ENCODE peak calls at places on chromosomes 1 and 21, in seven cellular contexts. One of them, this sample, is unnamed.

GRCh38 chr1:15717418-15718131 is 18.5 kb upstream of the SLC25A34 start:
- DNase-seq in activated CD4-positive, alpha-beta T cell treated with anti-CD3 and anti-CD28 coated beads, Interleukin-2, amount 10 ng/mL, durations not matched to agents 24 days and 14 days: no peak
- DNase-seq in caudate nucleus: no peak
- DNase-seq in NCI-H1105 treated with DMSO at 0.1 percent for 48 hours: no peak
- DNase-seq in HS-5: no peak
- DNase-seq in fibroblast of the aortic adventitia: peak; percentile 28
- DNase-seq in thoracic aorta: no peak
- DNase-seq in this sample: no peak

GRCh38 chr1:182615468-182616129 is 11.4 kb upstream of the RGS16 start:
- DNase-seq in thoracic aorta: peak; percentile 43
- DNase-seq in HS-5: no peak
- DNase-seq in NCI-H1105 treated with DMSO at 0.1 percent for 48 hours: peak; percentile 72
- DNase-seq in activated CD4-positive, alpha-beta T cell treated with anti-CD3 and anti-CD28 coated beads, Interleukin-2, amount 10 ng/mL, durations not matched to agents 24 days and 14 days: peak; percentile 83
- DNase-seq in fibroblast of the aortic adventitia: peak; percentile 66
- DNase-seq in caudate nucleus: no peak
- DNase-seq in this sample: peak; percentile 18

GRCh38 chr21:42525228-42525604 is 11.6 kb downstream of the SLC37A1 start:
- DNase-seq in thoracic aorta: no peak
- DNase-seq in NCI-H1105 treated with DMSO at 0.1 percent for 48 hours: no peak
- DNase-seq in fibroblast of the aortic adventitia: peak; percentile 15
- DNase-seq in HS-5: no peak
- DNase-seq in activated CD4-positive, alpha-beta T cell treated with anti-CD3 and anti-CD28 coated beads, Interleukin-2, amount 10 ng/mL, durations not matched to agents 24 days and 14 days: peak; percentile 67
- DNase-seq in caudate nucleus: no peak
- DNase-seq in this sample: no peak

GRCh38 chr1:171212607-171213347 is 27.7 kb downstream of the FMO2 start:
- DNase-seq in caudate nucleus: no peak
- DNase-seq in NCI-H1105 treated with DMSO at 0.1 percent for 48 hours: no peak
- DNase-seq in thoracic aorta: no peak
- DNase-seq in fibroblast of the aortic adventitia: no peak
- DNase-seq in activated CD4-positive, alpha-beta T cell treated with anti-CD3 and anti-CD28 coated beads, Interleukin-2, amount 10 ng/mL, durations not matched to agents 24 days and 14 days: no peak
- DNase-seq in HS-5: no peak
- DNase-seq in this sample: no peak

GRCh38 chr1:42258218-42258617 is 76.8 kb downstream of the FOXJ3 start:
- DNase-seq in NCI-H1105 treated with DMSO at 0.1 percent for 48 hours: no peak
- DNase-seq in caudate nucleus: no peak
- DNase-seq in HS-5: no peak
- DNase-seq in thoracic aorta: no peak
- DNase-seq in activated CD4-positive, alpha-beta T cell treated with anti-CD3 and anti-CD28 coated beads, Interleukin-2, amount 10 ng/mL, durations not matched to agents 24 days and 14 days: no peak
- DNase-seq in fibroblast of the aortic adventitia: no peak
- DNase-seq in this sample: no peak

GRCh38 chr1:228794173-228794572 is 58.9 kb downstream of the RHOU start:
- DNase-seq in NCI-H1105 treated with DMSO at 0.1 percent for 48 hours: no peak
- DNase-seq in activated CD4-positive, alpha-beta T cell treated with anti-CD3 and anti-CD28 coated beads, Interleukin-2, amount 10 ng/mL, durations not matched to agents 24 days and 14 days: peak; percentile 87
- DNase-seq in thoracic aorta: no peak
- DNase-seq in caudate nucleus: no peak
- DNase-seq in HS-5: no peak
- DNase-seq in fibroblast of the aortic adventitia: peak; percentile 10
- DNase-seq in this sample: no peak

GRCh38 chr1:116766616-116767469 is 12.6 kb downstream of the CD2 start:
- DNase-seq in NCI-H1105 treated with DMSO at 0.1 percent for 48 hours: no peak
- DNase-seq in caudate nucleus: no peak
- DNase-seq in fibroblast of the aortic adventitia: no peak
- DNase-seq in activated CD4-positive, alpha-beta T cell treated with anti-CD3 and anti-CD28 coated beads, Interleukin-2, amount 10 ng/mL, durations not matched to agents 24 days and 14 days: peak; percentile 84
- DNase-seq in HS-5: no peak
- DNase-seq in thoracic aorta: no peak
- DNase-seq in this sample: no peak

GRCh38 chr1:162671664-162672415 is 39.6 kb downstream of the DDR2 start:
- DNase-seq in caudate nucleus: no peak
- DNase-seq in HS-5: no peak
- DNase-seq in thoracic aorta: no peak
- DNase-seq in fibroblast of the aortic adventitia: no peak
- DNase-seq in activated CD4-positive, alpha-beta T cell treated with anti-CD3 and anti-CD28 coated beads, Interleukin-2, amount 10 ng/mL, durations not matched to agents 24 days and 14 days: no peak
- DNase-seq in NCI-H1105 treated with DMSO at 0.1 percent for 48 hours: no peak
- DNase-seq in this sample: no peak

GRCh38 chr1:82899017-82899416 is 1098.3 kb downstream of the ADGRL2 start:
- DNase-seq in HS-5: no peak
- DNase-seq in NCI-H1105 treated with DMSO at 0.1 percent for 48 hours: no peak
- DNase-seq in caudate nucleus: no peak
- DNase-seq in activated CD4-positive, alpha-beta T cell treated with anti-CD3 and anti-CD28 coated beads, Interleukin-2, amount 10 ng/mL, durations not matched to agents 24 days and 14 days: no peak
- DNase-seq in thoracic aorta: no peak
- DNase-seq in fibroblast of the aortic adventitia: no peak
- DNase-seq in this sample: no peak

GRCh38 chr1:200684015-200684414 is 14.3 kb upstream of the DDX59 start:
- DNase-seq in activated CD4-positive, alpha-beta T cell treated with anti-CD3 and anti-CD28 coated beads, Interleukin-2, amount 10 ng/mL, durations not matched to agents 24 days and 14 days: no peak
- DNase-seq in caudate nucleus: no peak
- DNase-seq in fibroblast of the aortic adventitia: no peak
- DNase-seq in HS-5: peak; percentile 65
- DNase-seq in NCI-H1105 treated with DMSO at 0.1 percent for 48 hours: no peak
- DNase-seq in thoracic aorta: no peak
- DNase-seq in this sample: no peak

GRCh38 chr1:6495540-6496359 is 4.3 kb upstream of the PLEKHG5 start:
- DNase-seq in activated CD4-positive, alpha-beta T cell treated with anti-CD3 and anti-CD28 coated beads, Interleukin-2, amount 10 ng/mL, durations not matched to agents 24 days and 14 days: no peak
- DNase-seq in fibroblast of the aortic adventitia: no peak
- DNase-seq in thoracic aorta: no peak
- DNase-seq in caudate nucleus: no peak
- DNase-seq in NCI-H1105 treated with DMSO at 0.1 percent for 48 hours: no peak
- DNase-seq in HS-5: no peak
- DNase-seq in this sample: no peak

GRCh38 chr1:175629318-175629694 is 114.1 kb downstream of the TNR start:
- DNase-seq in thoracic aorta: no peak
- DNase-seq in caudate nucleus: no peak
- DNase-seq in activated CD4-positive, alpha-beta T cell treated with anti-CD3 and anti-CD28 coated beads, Interleukin-2, amount 10 ng/mL, durations not matched to agents 24 days and 14 days: no peak
- DNase-seq in fibroblast of the aortic adventitia: no peak
- DNase-seq in HS-5: no peak
- DNase-seq in NCI-H1105 treated with DMSO at 0.1 percent for 48 hours: no peak
- DNase-seq in this sample: peak; percentile 63

GRCh38 chr1:174968750-174969244 is 30.9 kb upstream of the CACYBP start:
- DNase-seq in caudate nucleus: no peak
- DNase-seq in thoracic aorta: no peak
- DNase-seq in HS-5: peak; percentile 25
- DNase-seq in activated CD4-positive, alpha-beta T cell treated with anti-CD3 and anti-CD28 coated beads, Interleukin-2, amount 10 ng/mL, durations not matched to agents 24 days and 14 days: peak; percentile 85
- DNase-seq in fibroblast of the aortic adventitia: peak; percentile 46
- DNase-seq in NCI-H1105 treated with DMSO at 0.1 percent for 48 hours: no peak
- DNase-seq in this sample: no peak

GRCh38 chr21:45498646-45499000 is 43.6 kb downstream of the SLC19A1 start:
- DNase-seq in thoracic aorta: no peak
- DNase-seq in activated CD4-positive, alpha-beta T cell treated with anti-CD3 and anti-CD28 coated beads, Interleukin-2, amount 10 ng/mL, durations not matched to agents 24 days and 14 days: no peak
- DNase-seq in HS-5: no peak
- DNase-seq in fibroblast of the aortic adventitia: no peak
- DNase-seq in NCI-H1105 treated with DMSO at 0.1 percent for 48 hours: no peak
- DNase-seq in caudate nucleus: no peak
- DNase-seq in this sample: no peak

GRCh38 chr1:166302919-166303758 is 136.3 kb upstream of the FAM78B start:
- DNase-seq in activated CD4-positive, alpha-beta T cell treated with anti-CD3 and anti-CD28 coated beads, Interleukin-2, amount 10 ng/mL, durations not matched to agents 24 days and 14 days: no peak
- DNase-seq in thoracic aorta: no peak
- DNase-seq in caudate nucleus: no peak
- DNase-seq in NCI-H1105 treated with DMSO at 0.1 percent for 48 hours: no peak
- DNase-seq in HS-5: no peak
- DNase-seq in fibroblast of the aortic adventitia: no peak
- DNase-seq in this sample: peak; percentile 14

GRCh38 chr1:216686860-216687545 is 36.2 kb downstream of the ESRRG start:
- DNase-seq in NCI-H1105 treated with DMSO at 0.1 percent for 48 hours: no peak
- DNase-seq in HS-5: no peak
- DNase-seq in fibroblast of the aortic adventitia: no peak
- DNase-seq in thoracic aorta: no peak
- DNase-seq in caudate nucleus: no peak
- DNase-seq in activated CD4-positive, alpha-beta T cell treated with anti-CD3 and anti-CD28 coated beads, Interleukin-2, amount 10 ng/mL, durations not matched to agents 24 days and 14 days: no peak
- DNase-seq in this sample: no peak

GRCh38 chr1:90127288-90127953 is 132.5 kb downstream of the ZNF326 start:
- DNase-seq in thoracic aorta: no peak
- DNase-seq in caudate nucleus: no peak
- DNase-seq in NCI-H1105 treated with DMSO at 0.1 percent for 48 hours: no peak
- DNase-seq in activated CD4-positive, alpha-beta T cell treated with anti-CD3 and anti-CD28 coated beads, Interleukin-2, amount 10 ng/mL, durations not matched to agents 24 days and 14 days: no peak
- DNase-seq in HS-5: no peak
- DNase-seq in fibroblast of the aortic adventitia: no peak
- DNase-seq in this sample: no peak

GRCh38 chr1:21268281-21269239 is 21.7 kb downstream of the ECE1 start:
- DNase-seq in NCI-H1105 treated with DMSO at 0.1 percent for 48 hours: peak; percentile 80
- DNase-seq in caudate nucleus: no peak
- DNase-seq in fibroblast of the aortic adventitia: no peak
- DNase-seq in activated CD4-positive, alpha-beta T cell treated with anti-CD3 and anti-CD28 coated beads, Interleukin-2, amount 10 ng/mL, durations not matched to agents 24 days and 14 days: no peak
- DNase-seq in HS-5: no peak
- DNase-seq in thoracic aorta: no peak
- DNase-seq in this sample: no peak

GRCh38 chr1:47184771-47185677 is 4.8 kb downstream of the PDZK1IP1 start:
- DNase-seq in caudate nucleus: no peak
- DNase-seq in activated CD4-positive, alpha-beta T cell treated with anti-CD3 and anti-CD28 coated beads, Interleukin-2, amount 10 ng/mL, durations not matched to agents 24 days and 14 days: peak; percentile 49
- DNase-seq in fibroblast of the aortic adventitia: no peak
- DNase-seq in NCI-H1105 treated with DMSO at 0.1 percent for 48 hours: no peak
- DNase-seq in HS-5: no peak
- DNase-seq in thoracic aorta: no peak
- DNase-seq in this sample: no peak

GRCh38 chr1:115411388-115412063 is 73.5 kb upstream of the NGF start:
- DNase-seq in activated CD4-positive, alpha-beta T cell treated with anti-CD3 and anti-CD28 coated beads, Interleukin-2, amount 10 ng/mL, durations not matched to agents 24 days and 14 days: no peak
- DNase-seq in fibroblast of the aortic adventitia: peak; percentile 81
- DNase-seq in HS-5: no peak
- DNase-seq in caudate nucleus: no peak
- DNase-seq in NCI-H1105 treated with DMSO at 0.1 percent for 48 hours: no peak
- DNase-seq in thoracic aorta: no peak
- DNase-seq in this sample: no peak

GRCh38 chr1:66752000-66752592 is at the start of gene DYNLT5:
- DNase-seq in HS-5: no peak
- DNase-seq in NCI-H1105 treated with DMSO at 0.1 percent for 48 hours: no peak
- DNase-seq in caudate nucleus: peak; percentile 15
- DNase-seq in thoracic aorta: peak; percentile 19
- DNase-seq in activated CD4-positive, alpha-beta T cell treated with anti-CD3 and anti-CD28 coated beads, Interleukin-2, amount 10 ng/mL, durations not matched to agents 24 days and 14 days: no peak
- DNase-seq in fibroblast of the aortic adventitia: peak; percentile 31
- DNase-seq in this sample: no peak

GRCh38 chr1:223716302-223716862 is 4.0 kb downstream of the CAPN2 start:
- DNase-seq in NCI-H1105 treated with DMSO at 0.1 percent for 48 hours: no peak
- DNase-seq in activated CD4-positive, alpha-beta T cell treated with anti-CD3 and anti-CD28 coated beads, Interleukin-2, amount 10 ng/mL, durations not matched to agents 24 days and 14 days: peak; percentile 91
- DNase-seq in fibroblast of the aortic adventitia: peak; percentile 57
- DNase-seq in thoracic aorta: no peak
- DNase-seq in caudate nucleus: no peak
- DNase-seq in HS-5: no peak
- DNase-seq in this sample: no peak

GRCh38 chr1:104706631-104707147 is 957.0 kb downstream of the AMY1C start:
- DNase-seq in NCI-H1105 treated with DMSO at 0.1 percent for 48 hours: peak; percentile 11
- DNase-seq in thoracic aorta: no peak
- DNase-seq in activated CD4-positive, alpha-beta T cell treated with anti-CD3 and anti-CD28 coated beads, Interleukin-2, amount 10 ng/mL, durations not matched to agents 24 days and 14 days: peak; percentile 60
- DNase-seq in caudate nucleus: no peak
- DNase-seq in fibroblast of the aortic adventitia: peak; percentile 1
- DNase-seq in HS-5: no peak
- DNase-seq in this sample: no peak

GRCh38 chr1:200512191-200512590 is 102.4 kb upstream of the ZNF281 start:
- DNase-seq in fibroblast of the aortic adventitia: peak; percentile 89
- DNase-seq in thoracic aorta: no peak
- DNase-seq in NCI-H1105 treated with DMSO at 0.1 percent for 48 hours: no peak
- DNase-seq in activated CD4-positive, alpha-beta T cell treated with anti-CD3 and anti-CD28 coated beads, Interleukin-2, amount 10 ng/mL, durations not matched to agents 24 days and 14 days: no peak
- DNase-seq in caudate nucleus: no peak
- DNase-seq in HS-5: peak; percentile 37
- DNase-seq in this sample: no peak

GRCh38 chr21:44576025-44576420 is 2.5 kb downstream of the KRTAP10-4 start:
- DNase-seq in thoracic aorta: no peak
- DNase-seq in fibroblast of the aortic adventitia: no peak
- DNase-seq in caudate nucleus: no peak
- DNase-seq in HS-5: no peak
- DNase-seq in NCI-H1105 treated with DMSO at 0.1 percent for 48 hours: no peak
- DNase-seq in activated CD4-positive, alpha-beta T cell treated with anti-CD3 and anti-CD28 coated beads, Interleukin-2, amount 10 ng/mL, durations not matched to agents 24 days and 14 days: no peak
- DNase-seq in this sample: no peak

GRCh38 chr1:28812669-28813468 is 899 bp downstream of the OPRD1 start:
- DNase-seq in fibroblast of the aortic adventitia: no peak
- DNase-seq in NCI-H1105 treated with DMSO at 0.1 percent for 48 hours: peak; percentile 58
- DNase-seq in caudate nucleus: no peak
- DNase-seq in HS-5: no peak
- DNase-seq in activated CD4-positive, alpha-beta T cell treated with anti-CD3 and anti-CD28 coated beads, Interleukin-2, amount 10 ng/mL, durations not matched to agents 24 days and 14 days: no peak
- DNase-seq in thoracic aorta: no peak
- DNase-seq in this sample: no peak

GRCh38 chr1:28751315-28752056 is 14.7 kb downstream of the YTHDF2 start:
- DNase-seq in HS-5: peak; percentile 58
- DNase-seq in activated CD4-positive, alpha-beta T cell treated with anti-CD3 and anti-CD28 coated beads, Interleukin-2, amount 10 ng/mL, durations not matched to agents 24 days and 14 days: no peak
- DNase-seq in caudate nucleus: no peak
- DNase-seq in NCI-H1105 treated with DMSO at 0.1 percent for 48 hours: no peak
- DNase-seq in thoracic aorta: no peak
- DNase-seq in fibroblast of the aortic adventitia: peak; percentile 73
- DNase-seq in this sample: no peak

GRCh38 chr1:219264557-219264956 is 90.9 kb downstream of the LYPLAL1 start:
- DNase-seq in activated CD4-positive, alpha-beta T cell treated with anti-CD3 and anti-CD28 coated beads, Interleukin-2, amount 10 ng/mL, durations not matched to agents 24 days and 14 days: no peak
- DNase-seq in HS-5: no peak
- DNase-seq in thoracic aorta: no peak
- DNase-seq in fibroblast of the aortic adventitia: peak; percentile 5
- DNase-seq in caudate nucleus: no peak
- DNase-seq in NCI-H1105 treated with DMSO at 0.1 percent for 48 hours: no peak
- DNase-seq in this sample: no peak